ENCODE peak calls at places on chromosomes 12 and 14, in ten cellular contexts. F is colonic mucosa, L is mammary epithelial cell, O is AG04450, I is pancreas, H is heart left ventricle, J is Caco-2, A is astrocyte, Z is uterus, B is Karpas-422. R is an unnamed sample. For H3K27me3, the result is how much of the 10 kb centered on the place peaks cover.

GRCh38 chr14:96086032-96086431 is 46.9 kb downstream of the C14orf132 start:
- DNase-seq in F (no peak), B (peak), I (no peak), A (peak), O (peak), Z (no peak), L (peak), J (no peak), H (no peak), R (peak)

GRCh38 chr14:36773558-36773957 is 111.9 kb downstream of the PAX9 start:
- DNase-seq in F (no peak), J (no peak), H (no peak), L (peak), I (no peak), B (no peak), Z (no peak), O (no peak), A (peak), R (no peak)

GRCh38 chr14:22928237-22929103 is 706 bp downstream of the PRMT5 start:
- DNase-seq in B (peak), F (no peak), I (no peak), L (no peak), H (no peak), Z (no peak), A (no peak), J (no peak), O (no peak), R (no peak)

GRCh38 chr12:128820723-128821432 is 2.9 kb downstream of the SLC15A4 start:
- DNase-seq in J (no peak), F (peak), B (peak), Z (no peak), L (no peak), I (peak), A (no peak), O (no peak), H (peak), R (no peak)

GRCh38 chr14:75906680-75907280 is 75.0 kb downstream of the TGFB3 start:
- DNase-seq in B (peak), O (peak), Z (peak), I (peak), H (peak), A (peak), J (peak), F (peak), L (peak), R (peak)

GRCh38 chr14:65927871-65928270 is 515.3 kb downstream of the FUT8 start:
- DNase-seq in F (peak), O (no peak), A (no peak), L (no peak), B (no peak), I (no peak), J (no peak), Z (no peak), H (no peak), R (peak)

GRCh38 chr12:61490732-61491498 is 769.3 kb upstream of the USP15 start:
- DNase-seq in Z (no peak), A (no peak), L (peak), I (no peak), F (no peak), B (no peak), H (no peak), J (no peak), O (no peak), R (no peak)

GRCh38 chr12:29492884-29493283 is 4.6 kb downstream of the OVCH1 start:
- DNase-seq in Z (no peak), J (no peak), B (no peak), A (no peak), F (no peak), L (no peak), H (no peak), I (no peak), O (no peak), R (no peak)

GRCh38 chr14:26255213-26255612 is 342.6 kb downstream of the NOVA1 start:
- DNase-seq in H (no peak), A (peak), J (peak), L (no peak), F (no peak), O (no peak), Z (no peak), I (no peak), B (peak), R (peak)

GRCh38 chr12:95424271-95424994 is 49.5 kb upstream of the METAP2 start:
- DNase-seq in B (peak), O (no peak), J (no peak), I (peak), H (no peak), F (no peak), Z (no peak), A (no peak), L (no peak), R (no peak)

GRCh38 chr12:63978519-63978918 is 134.0 kb downstream of the SRGAP1 start:
- DNase-seq in B (no peak), I (no peak), L (peak), H (no peak), A (peak), Z (no peak), J (no peak), F (no peak), O (peak), R (no peak)

GRCh38 chr14:105087963-105088811 is 23.0 kb upstream of the GPR132 start:
- DNase-seq in A (peak), F (peak), Z (peak), B (no peak), I (peak), O (no peak), J (peak), L (peak), H (peak), R (peak)

GRCh38 chr12:10220398-10221077 is 7.9 kb downstream of the GABARAPL1 start:
- DNase-seq in F (peak), B (no peak), J (no peak), I (peak), A (peak), O (no peak), H (peak), Z (peak), L (peak), R (peak)

GRCh38 chr14:31060253-31060875 is 34.2 kb upstream of the STRN3 start:
- DNase-seq in Z (no peak), O (no peak), F (no peak), H (no peak), A (no peak), J (no peak), I (no peak), L (no peak), B (no peak), R (peak)

GRCh38 chr12:132318618-132319033 is 10.8 kb downstream of the GALNT9 start:
- DNase-seq in A (no peak), O (no peak), H (no peak), Z (no peak), J (no peak), B (no peak), L (no peak), I (no peak), F (no peak), R (no peak)

GRCh38 chr14:34450542-34450915 is 11.5 kb downstream of the SPTSSA start:
- DNase-seq in J (no peak), B (no peak), H (no peak), L (no peak), A (no peak), O (no peak), F (no peak), I (no peak), Z (no peak), R (no peak)

GRCh38 chr12:30755395-30755762 is 628 bp upstream of the CAPRIN2 start:
- DNase-seq in I (no peak), H (no peak), B (no peak), F (no peak), O (no peak), J (no peak), A (no peak), L (peak), Z (no peak), R (no peak)

GRCh38 chr14:21091784-21092146 is 6.7 kb downstream of the ZNF219 start:
- DNase-seq in A (no peak), O (no peak), B (no peak), H (no peak), J (no peak), Z (no peak), I (no peak), L (no peak), F (peak), R (no peak)

GRCh38 chr12:31235868-31236395 is 90.0 kb downstream of the SINHCAF start:
- DNase-seq in J (no peak), Z (no peak), B (no peak), I (no peak), H (no peak), O (no peak), F (peak), A (no peak), L (no peak), R (no peak)

GRCh38 chr14:59213368-59214315 is 25.2 kb downstream of the DAAM1 start:
- DNase-seq in J (no peak), O (peak), A (peak), I (no peak), Z (no peak), L (no peak), B (no peak), F (no peak), H (no peak), R (no peak)

GRCh38 chr12:67909091-67909531 is 80.1 kb upstream of the IFNG-AS1 start:
- DNase-seq in H (no peak), A (peak), Z (no peak), L (peak), B (no peak), J (no peak), O (peak), F (no peak), I (no peak), R (no peak)

GRCh38 chr12:120536064-120536791 is 2.1 kb downstream of the RNF10 start:
- DNase-seq in L (no peak), B (no peak), H (no peak), A (no peak), Z (no peak), I (no peak), J (no peak), F (peak), O (no peak), R (peak)

GRCh38 chr14:68148276-68148675 is 328.7 kb downstream of the RAD51B start:
- DNase-seq in A (peak), I (no peak), B (no peak), O (no peak), J (no peak), L (peak), F (no peak), Z (no peak), H (no peak), R (no peak)

GRCh38 chr14:34875031-34875922 is at the start of gene BAZ1A:
- DNase-seq in F (peak), B (peak), L (peak), H (peak), O (peak), I (peak), Z (peak), J (peak), A (peak), R (peak)

GRCh38 chr12:105740970-105741725 is 397.6 kb downstream of the NUAK1 start:
- DNase-seq in B (no peak), Z (peak), L (no peak), O (no peak), H (peak), A (no peak), J (no peak), I (no peak), F (no peak), R (peak)

GRCh38 chr12:130764475-130765185 is 48.5 kb upstream of the RIMBP2 start:
- DNase-seq in A (peak), B (peak), I (no peak), F (no peak), H (no peak), J (peak), Z (no peak), L (peak), O (no peak), R (no peak)

GRCh38 chr14:31270196-31270772 is 62.7 kb upstream of the HECTD1 start:
- DNase-seq in B (peak), I (no peak), O (no peak), L (no peak), H (no peak), A (no peak), Z (no peak), F (peak), J (no peak), R (peak)

GRCh38 chr12:72612171-72612570 is 340.0 kb downstream of the TRHDE start:
- DNase-seq in Z (no peak), A (no peak), L (no peak), H (no peak), I (no peak), F (no peak), B (no peak), J (no peak), O (no peak), R (no peak)

DNA sequence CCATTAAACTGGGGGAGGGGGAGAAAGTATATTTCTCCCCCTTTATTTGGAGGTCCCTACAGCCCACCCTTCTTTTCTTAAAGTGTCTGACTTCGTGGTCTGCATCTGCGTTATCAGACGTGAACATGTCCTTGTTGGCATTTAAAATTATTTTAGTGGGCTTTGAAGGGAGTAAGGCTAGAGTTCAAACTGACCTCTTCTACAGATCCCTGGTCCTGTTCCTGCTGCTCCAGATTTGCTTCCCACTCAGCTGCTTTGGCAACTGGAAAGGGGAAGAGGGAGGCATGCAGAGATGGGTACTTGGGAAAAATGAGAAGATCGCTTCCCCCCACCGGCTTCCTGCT is 611 bp upstream of the SIX6 start:
- DNase-seq in A (no peak), O (no peak), I (no peak), H (no peak), B (no peak), J (no peak), L (no peak), Z (no peak), F (no peak), R (no peak)
- H3K27me3 ChIP-seq in A (half or more), O (half or more), I (under half), H (half or more), B (under half), J (under half), L (half or more), Z (half or more), F (half or more), R (half or more)

GRCh38 chr14:40292664-40293063 is 860.4 kb upstream of the FBXO33 start:
- DNase-seq in L (no peak), J (no peak), H (no peak), B (no peak), A (no peak), Z (no peak), I (no peak), F (no peak), O (no peak), R (no peak)
- H3K4me3 ChIP-seq in L (no peak), J (no peak), H (no peak), B (no peak), A (no peak), Z (no peak), I (no peak), F (no peak), O (no peak), R (no peak)

GRCh38 chr14:62118871-62119270 is 356.7 kb downstream of the SNAPC1 start:
- DNase-seq in L (no peak), O (no peak), F (no peak), Z (no peak), H (no peak), J (no peak), B (no peak), A (no peak), I (no peak), R (no peak)
- H3K27me3 ChIP-seq in L (under half), O (under half), F (under half), Z (under half), H (under half), J (under half), B (under half), A (half or more), I (under half), R (half or more)

GRCh38 chr12:111901182-111901581 is 59.2 kb downstream of the MAPKAPK5 start:
- DNase-seq in B (no peak), L (no peak), Z (no peak), I (no peak), O (no peak), J (no peak), F (no peak), H (no peak), A (no peak), R (no peak)
- H3K4me3 ChIP-seq in B (no peak), L (no peak), Z (no peak), I (no peak), O (no peak), J (no peak), F (no peak), H (no peak), A (no peak), R (no peak)

DNA sequence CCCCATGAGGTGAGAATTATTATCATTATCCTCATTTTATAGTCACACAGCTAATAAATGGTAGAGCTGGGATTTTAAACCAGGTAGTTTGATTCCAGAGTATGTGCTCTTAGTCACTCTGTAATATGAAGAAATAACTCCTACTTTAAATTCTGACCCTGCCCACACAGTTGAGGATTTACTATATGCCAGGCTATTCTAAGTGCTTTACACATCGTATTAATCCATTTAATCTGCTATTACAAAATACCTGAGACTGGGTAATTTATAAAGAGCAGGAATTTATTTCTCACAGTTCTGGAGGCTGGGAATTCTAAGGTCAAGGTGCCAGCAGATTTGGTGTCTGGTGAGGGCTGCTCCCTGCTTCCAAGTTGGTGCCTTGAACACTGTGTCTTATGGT is 19.6 kb upstream of the WIF1 start:
- DNase-seq in O (no peak), I (no peak), J (no peak), L (no peak), Z (no peak), A (no peak), H (no peak), B (no peak), F (no peak), R (no peak)
- H3K27me3 ChIP-seq in O (under half), I (under half), J (under half), L (under half), Z (under half), A (under half), H (under half), B (under half), F (under half), R (under half)

GRCh38 chr12:6327591-6328041 is 14.3 kb downstream of the TNFRSF1A start:
- DNase-seq in B (no peak), L (no peak), J (no peak), H (no peak), I (no peak), Z (peak), A (no peak), O (no peak), F (no peak), R (no peak)

GRCh38 chr12:6326316-6326959 is 15.4 kb downstream of the TNFRSF1A start:
- DNase-seq in Z (peak), I (no peak), L (no peak), H (peak), F (no peak), A (no peak), B (peak), J (peak), O (no peak), R (peak)

GRCh38 chr12:6328045-6328779 is 13.7 kb downstream of the TNFRSF1A start:
- DNase-seq in F (no peak), I (no peak), L (no peak), O (no peak), Z (no peak), J (no peak), B (no peak), A (no peak), H (no peak), R (no peak)

GRCh38 chr12:6328945-6329692 is 12.8 kb downstream of the TNFRSF1A start:
- DNase-seq in B (no peak), I (no peak), L (no peak), J (no peak), H (no peak), Z (no peak), F (no peak), A (no peak), O (no peak), R (no peak)

DNA sequence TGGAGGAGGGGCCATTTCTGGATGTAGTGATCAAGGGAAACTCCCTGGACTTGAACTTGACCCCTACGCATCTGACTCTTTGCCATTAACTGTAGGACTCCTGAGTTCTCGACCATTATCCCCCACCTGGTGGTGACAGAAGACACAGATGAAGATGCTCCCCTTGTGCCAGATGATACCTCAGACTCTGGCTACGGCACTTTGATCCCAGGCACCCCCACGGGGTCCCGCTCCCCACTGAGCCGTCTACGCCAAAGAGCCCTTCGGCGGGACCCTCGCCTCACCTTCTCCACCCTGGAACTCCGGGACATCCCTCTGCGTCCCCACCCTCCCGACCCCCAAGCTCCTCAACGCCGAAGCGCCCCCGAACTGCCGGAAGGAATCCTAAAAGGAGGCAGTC is 14.7 kb downstream of the TNFRSF1A start:
- DNase-seq in L (no peak), B (no peak), H (no peak), Z (no peak), I (no peak), F (no peak), J (no peak), A (no peak), O (no peak), R (no peak)
- H3K4me3 ChIP-seq in L (no peak), B (no peak), H (no peak), Z (no peak), I (no peak), F (no peak), J (no peak), A (no peak), O (no peak), R (no peak)

DNA sequence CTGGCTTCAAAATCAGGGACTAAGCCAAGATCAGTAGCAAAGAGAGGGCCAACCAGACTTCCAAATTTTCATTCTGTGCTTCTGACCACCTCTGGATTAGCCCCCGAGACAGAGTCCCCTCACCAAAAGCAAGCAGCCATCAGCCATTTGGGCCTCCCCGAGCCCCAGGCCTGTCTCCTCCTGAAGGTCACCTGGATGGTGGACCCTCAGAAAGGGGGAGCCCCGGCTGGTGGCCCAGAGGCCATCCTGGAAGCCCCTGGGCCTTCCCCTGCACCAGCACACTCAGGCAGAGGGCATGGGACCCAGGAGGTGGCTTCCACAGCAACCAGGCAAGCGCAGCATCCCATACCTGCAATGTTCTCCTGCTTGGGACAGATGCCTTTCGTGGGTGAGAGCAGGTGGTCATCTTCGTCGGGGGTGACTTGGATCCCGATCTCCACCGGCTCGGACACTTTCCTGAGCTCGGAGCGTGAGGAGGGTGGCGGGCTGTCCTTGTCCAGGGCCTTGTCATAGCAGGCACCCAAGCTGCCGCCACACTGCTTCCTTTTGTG is 14.8 kb downstream of the BCL11B start:
- DNase-seq in O (no peak), F (no peak), L (no peak), Z (no peak), H (no peak), A (no peak), B (no peak), J (no peak), I (no peak), R (no peak)
- H3K27me3 ChIP-seq in O (under half), F (under half), L (under half), Z (under half), H (under half), A (under half), B (under half), J (under half), I (under half), R (under half)

R was measured in hepatocyte.